ENCODE peak calls at places on chromosomes 11 and 22, in five cellular contexts. One of them, this sample, is unnamed.

GRCh38 chr11:65428578-65429068 is 6.0 kb downstream of the NEAT1 start:
- DNase-seq in lower lobe of right lung: no peak
- DNase-seq in kidney: peak
- DNase-seq in mesothelial cell of epicardium: no peak
- DNase-seq in endothelial cell: no peak
- DNase-seq in this sample: no peak

GRCh38 chr11:123219066-123219697 is 24.1 kb upstream of the CLMP start:
- DNase-seq in lower lobe of right lung: no peak
- DNase-seq in kidney: no peak
- DNase-seq in mesothelial cell of epicardium: no peak
- DNase-seq in endothelial cell: no peak
- DNase-seq in this sample: no peak

GRCh38 chr11:126444072-126444471 is 88.6 kb downstream of the ST3GAL4 start:
- DNase-seq in lower lobe of right lung: no peak
- DNase-seq in kidney: no peak
- DNase-seq in mesothelial cell of epicardium: no peak
- DNase-seq in endothelial cell: no peak
- DNase-seq in this sample: no peak

GRCh38 chr11:75896843-75897419 is 81.9 kb downstream of the UVRAG start:
- DNase-seq in lower lobe of right lung: no peak
- DNase-seq in kidney: no peak
- DNase-seq in mesothelial cell of epicardium: no peak
- DNase-seq in endothelial cell: no peak
- DNase-seq in this sample: peak

GRCh38 chr22:46149998-46150549 is at the start of gene PPARA:
- DNase-seq in lower lobe of right lung: peak
- DNase-seq in kidney: peak
- DNase-seq in mesothelial cell of epicardium: peak
- DNase-seq in endothelial cell: peak
- DNase-seq in this sample: no peak

GRCh38 chr22:25645266-25645665 is 80.8 kb downstream of the GRK3 start:
- DNase-seq in lower lobe of right lung: no peak
- DNase-seq in kidney: no peak
- DNase-seq in mesothelial cell of epicardium: no peak
- DNase-seq in endothelial cell: no peak
- DNase-seq in this sample: peak

GRCh38 chr22:44454113-44454769 is 43.8 kb downstream of the RTL6 start:
- DNase-seq in lower lobe of right lung: no peak
- DNase-seq in kidney: peak
- DNase-seq in mesothelial cell of epicardium: no peak
- DNase-seq in endothelial cell: no peak
- DNase-seq in this sample: no peak

GRCh38 chr22:47112994-47113879 is 350.8 kb downstream of the TBC1D22A start:
- DNase-seq in lower lobe of right lung: no peak
- DNase-seq in kidney: no peak
- DNase-seq in mesothelial cell of epicardium: no peak
- DNase-seq in endothelial cell: no peak
- DNase-seq in this sample: no peak

GRCh38 chr11:35927730-35928129 is 16.1 kb upstream of the LDLRAD3 start:
- DNase-seq in lower lobe of right lung: peak
- DNase-seq in kidney: peak
- DNase-seq in mesothelial cell of epicardium: no peak
- DNase-seq in endothelial cell: no peak
- DNase-seq in this sample: no peak

GRCh38 chr11:45650166-45651095 is 15.0 kb downstream of the CHST1 start:
- DNase-seq in lower lobe of right lung: no peak
- DNase-seq in kidney: no peak
- DNase-seq in mesothelial cell of epicardium: peak
- DNase-seq in endothelial cell: peak
- DNase-seq in this sample: no peak

GRCh38 chr11:64410396-64410718 is 51.4 kb downstream of the RPS6KA4 start:
- DNase-seq in lower lobe of right lung: no peak
- DNase-seq in kidney: no peak
- DNase-seq in mesothelial cell of epicardium: no peak
- DNase-seq in endothelial cell: no peak
- DNase-seq in this sample: no peak

GRCh38 chr22:48431014-48431413 is 1396.7 kb downstream of the BRD1 start:
- DNase-seq in lower lobe of right lung: no peak
- DNase-seq in kidney: no peak
- DNase-seq in mesothelial cell of epicardium: no peak
- DNase-seq in endothelial cell: no peak
- DNase-seq in this sample: no peak

GRCh38 chr22:32465661-32466060 is 1.4 kb upstream of the BPIFC start:
- DNase-seq in lower lobe of right lung: no peak
- DNase-seq in kidney: no peak
- DNase-seq in mesothelial cell of epicardium: no peak
- DNase-seq in endothelial cell: no peak
- DNase-seq in this sample: no peak

GRCh38 chr11:2071748-2072385 is 67.3 kb downstream of the IGF2 start:
- DNase-seq in lower lobe of right lung: no peak
- DNase-seq in kidney: no peak
- DNase-seq in mesothelial cell of epicardium: no peak
- DNase-seq in endothelial cell: no peak
- DNase-seq in this sample: no peak

GRCh38 chr11:128929468-128929867 is 13.2 kb downstream of the TP53AIP1 start:
- DNase-seq in lower lobe of right lung: no peak
- DNase-seq in kidney: peak
- DNase-seq in mesothelial cell of epicardium: no peak
- DNase-seq in endothelial cell: no peak
- DNase-seq in this sample: no peak

GRCh38 chr11:70539360-70540095 is 141.2 kb downstream of the CTTN start:
- DNase-seq in lower lobe of right lung: peak
- DNase-seq in kidney: peak
- DNase-seq in mesothelial cell of epicardium: no peak
- DNase-seq in endothelial cell: no peak
- DNase-seq in this sample: no peak

GRCh38 chr22:26763633-26764295 is 106.4 kb downstream of the MIAT start:
- DNase-seq in lower lobe of right lung: no peak
- DNase-seq in kidney: no peak
- DNase-seq in mesothelial cell of epicardium: no peak
- DNase-seq in endothelial cell: no peak
- DNase-seq in this sample: no peak

GRCh38 chr11:110529043-110529442 is 99.3 kb downstream of the FDX1 start:
- DNase-seq in lower lobe of right lung: no peak
- DNase-seq in kidney: no peak
- DNase-seq in mesothelial cell of epicardium: no peak
- DNase-seq in endothelial cell: no peak
- DNase-seq in this sample: no peak

GRCh38 chr22:22425783-22426624 is 82.5 kb downstream of the ZNF280B start:
- DNase-seq in lower lobe of right lung: no peak
- DNase-seq in kidney: no peak
- DNase-seq in mesothelial cell of epicardium: no peak
- DNase-seq in endothelial cell: no peak
- DNase-seq in this sample: no peak

GRCh38 chr11:91630916-91631673 is 593.5 kb upstream of the FAT3 start:
- DNase-seq in lower lobe of right lung: no peak
- DNase-seq in kidney: no peak
- DNase-seq in mesothelial cell of epicardium: no peak
- DNase-seq in endothelial cell: no peak
- DNase-seq in this sample: peak

GRCh38 chr22:30856699-30857098 is 111.9 kb downstream of the MORC2 start:
- DNase-seq in lower lobe of right lung: no peak
- DNase-seq in kidney: no peak
- DNase-seq in mesothelial cell of epicardium: no peak
- DNase-seq in endothelial cell: no peak
- DNase-seq in this sample: no peak

GRCh38 chr11:61445535-61445934 is 15.6 kb downstream of the SDHAF2 start:
- DNase-seq in lower lobe of right lung: no peak
- DNase-seq in kidney: no peak
- DNase-seq in mesothelial cell of epicardium: no peak
- DNase-seq in endothelial cell: no peak
- DNase-seq in this sample: no peak

GRCh38 chr11:122895591-122895990 is 13.0 kb downstream of the JHY start:
- DNase-seq in lower lobe of right lung: no peak
- DNase-seq in kidney: no peak
- DNase-seq in mesothelial cell of epicardium: no peak
- DNase-seq in endothelial cell: no peak
- DNase-seq in this sample: no peak

GRCh38 chr11:47451990-47452389 is 3.1 kb upstream of the RAPSN start:
- DNase-seq in lower lobe of right lung: peak
- DNase-seq in kidney: no peak
- DNase-seq in mesothelial cell of epicardium: no peak
- DNase-seq in endothelial cell: no peak
- DNase-seq in this sample: no peak

GRCh38 chr11:31958086-31958735 is 132.7 kb upstream of the RCN1 start:
- DNase-seq in lower lobe of right lung: peak
- DNase-seq in kidney: no peak
- DNase-seq in mesothelial cell of epicardium: peak
- DNase-seq in endothelial cell: peak
- DNase-seq in this sample: no peak

GRCh38 chr22:50486561-50487289 is at the start of gene MIOX:
- DNase-seq in lower lobe of right lung: no peak
- DNase-seq in kidney: peak
- DNase-seq in mesothelial cell of epicardium: no peak
- DNase-seq in endothelial cell: no peak
- DNase-seq in this sample: no peak

GRCh38 chr11:131510662-131511061 is 140.2 kb downstream of the NTM start:
- DNase-seq in lower lobe of right lung: no peak
- DNase-seq in kidney: no peak
- DNase-seq in mesothelial cell of epicardium: no peak
- DNase-seq in endothelial cell: no peak
- DNase-seq in this sample: no peak

GRCh38 chr11:131506376-131506775 is 136.0 kb downstream of the NTM start:
- DNase-seq in lower lobe of right lung: no peak
- DNase-seq in kidney: no peak
- DNase-seq in mesothelial cell of epicardium: no peak
- DNase-seq in endothelial cell: no peak
- DNase-seq in this sample: no peak

GRCh38 chr11:131514062-131514461 is 143.6 kb downstream of the NTM start:
- DNase-seq in lower lobe of right lung: no peak
- DNase-seq in kidney: no peak
- DNase-seq in mesothelial cell of epicardium: no peak
- DNase-seq in endothelial cell: no peak
- DNase-seq in this sample: no peak

GRCh38 chr11:131512228-131512627 is 141.8 kb downstream of the NTM start:
- DNase-seq in lower lobe of right lung: no peak
- DNase-seq in kidney: no peak
- DNase-seq in mesothelial cell of epicardium: no peak
- DNase-seq in endothelial cell: no peak
- DNase-seq in this sample: no peak

DNA sequence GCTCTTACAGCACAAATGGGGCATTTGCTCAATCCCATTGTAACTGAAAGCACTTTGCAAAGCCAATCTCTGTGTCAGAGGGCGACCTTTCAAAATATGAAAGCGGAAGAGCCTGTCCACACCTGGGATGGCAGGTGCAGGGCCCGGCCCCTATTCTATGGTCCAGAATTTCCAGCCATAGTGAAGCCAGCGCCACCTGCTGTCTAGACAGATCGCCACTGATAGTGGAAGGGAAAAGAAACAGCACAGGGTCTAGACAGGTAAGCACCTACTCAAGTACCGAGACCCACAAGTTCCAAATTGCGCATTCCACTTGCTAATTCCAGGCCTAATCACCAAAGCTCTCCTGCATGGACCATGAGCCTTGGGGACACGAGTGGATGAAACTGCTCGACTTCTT is 141.4 kb downstream of the NTM start:
- DNase-seq in lower lobe of right lung: no peak
- DNase-seq in kidney: no peak
- DNase-seq in mesothelial cell of epicardium: peak
- DNase-seq in endothelial cell: peak
- DNase-seq in this sample: no peak
- TF ChIP-seq CTCF in lower lobe of right lung: peak
- TF ChIP-seq CTCF in kidney: peak
- TF ChIP-seq CTCF in mesothelial cell of epicardium: peak
- TF ChIP-seq CTCF in endothelial cell: peak
- TF ChIP-seq CTCF in this sample: peak

DNA sequence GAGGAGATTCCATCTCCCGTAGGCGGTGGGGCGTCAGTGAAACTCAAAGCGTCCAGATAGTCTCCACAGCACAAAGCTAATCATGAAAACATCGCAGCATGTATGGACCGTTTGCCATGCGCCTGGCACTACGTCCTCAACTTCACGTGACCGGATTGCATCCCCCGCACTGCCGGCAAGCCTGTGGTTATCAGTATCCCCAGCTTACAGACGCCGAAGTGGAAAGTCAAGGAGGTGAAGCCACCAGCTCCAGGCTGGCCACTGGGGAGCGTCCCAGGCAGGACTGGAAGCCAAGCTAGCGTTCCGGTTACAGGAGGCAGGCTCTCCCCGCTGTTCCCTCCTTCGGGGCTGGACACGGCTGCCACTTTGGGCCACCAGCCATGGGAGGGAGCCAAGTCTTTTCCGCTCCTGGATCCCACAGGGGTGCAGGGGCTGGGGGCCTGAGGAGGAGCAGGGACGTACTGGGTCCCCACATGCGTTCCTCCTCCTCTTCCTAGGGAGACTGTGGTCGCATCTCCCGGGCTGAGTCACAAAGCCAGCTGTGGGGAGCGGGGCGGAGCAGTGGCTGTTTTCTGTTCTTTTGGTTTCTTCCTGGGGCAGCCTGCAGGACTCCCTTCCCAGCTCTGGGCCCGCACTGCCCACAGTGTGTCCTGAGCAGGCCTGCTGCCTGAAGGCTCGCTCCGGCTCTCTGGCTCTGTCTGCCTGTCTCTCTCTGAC is 4.3 kb upstream of the OSBPL5 start:
- DNase-seq in lower lobe of right lung: peak
- DNase-seq in kidney: peak
- DNase-seq in mesothelial cell of epicardium: no peak
- DNase-seq in endothelial cell: no peak
- DNase-seq in this sample: no peak
- TF ChIP-seq CTCF in lower lobe of right lung: no peak
- TF ChIP-seq CTCF in kidney: no peak
- TF ChIP-seq CTCF in mesothelial cell of epicardium: no peak
- TF ChIP-seq CTCF in endothelial cell: no peak
- TF ChIP-seq CTCF in this sample: peak

GRCh38 chr11:7303146-7303545 is 51.4 kb downstream of the SYT9 start:
- DNase-seq in lower lobe of right lung: no peak
- DNase-seq in kidney: no peak
- DNase-seq in mesothelial cell of epicardium: no peak
- DNase-seq in endothelial cell: no peak
- DNase-seq in this sample: no peak

GRCh38 chr11:7300281-7300680 is 48.6 kb downstream of the SYT9 start:
- DNase-seq in lower lobe of right lung: no peak
- DNase-seq in kidney: no peak
- DNase-seq in mesothelial cell of epicardium: no peak
- DNase-seq in endothelial cell: no peak
- DNase-seq in this sample: no peak

GRCh38 chr11:7299393-7299792 is 47.7 kb downstream of the SYT9 start:
- DNase-seq in lower lobe of right lung: no peak
- DNase-seq in kidney: no peak
- DNase-seq in mesothelial cell of epicardium: no peak
- DNase-seq in endothelial cell: no peak
- DNase-seq in this sample: no peak
- TF ChIP-seq CTCF in lower lobe of right lung: no peak
- TF ChIP-seq CTCF in kidney: no peak
- TF ChIP-seq CTCF in mesothelial cell of epicardium: no peak
- TF ChIP-seq CTCF in endothelial cell: no peak
- TF ChIP-seq CTCF in this sample: no peak

GRCh38 chr11:18383388-18384156 is 10.8 kb upstream of the LDHA start:
- DNase-seq in lower lobe of right lung: peak
- DNase-seq in kidney: peak
- DNase-seq in mesothelial cell of epicardium: no peak
- DNase-seq in endothelial cell: peak
- DNase-seq in this sample: peak

GRCh38 chr11:18379201-18379600 is 15.2 kb upstream of the LDHA start:
- DNase-seq in lower lobe of right lung: no peak
- DNase-seq in kidney: no peak
- DNase-seq in mesothelial cell of epicardium: no peak
- DNase-seq in endothelial cell: no peak
- DNase-seq in this sample: no peak

GRCh38 chr11:18390088-18390487 is 4.3 kb upstream of the LDHA start:
- DNase-seq in lower lobe of right lung: no peak
- DNase-seq in kidney: no peak
- DNase-seq in mesothelial cell of epicardium: no peak
- DNase-seq in endothelial cell: no peak
- DNase-seq in this sample: no peak

GRCh38 chr11:18384157-18384641 is 10.2 kb upstream of the LDHA start:
- DNase-seq in lower lobe of right lung: no peak
- DNase-seq in kidney: peak
- DNase-seq in mesothelial cell of epicardium: no peak
- DNase-seq in endothelial cell: no peak
- DNase-seq in this sample: peak
- TF ChIP-seq CTCF in lower lobe of right lung: peak
- TF ChIP-seq CTCF in kidney: no peak
- TF ChIP-seq CTCF in mesothelial cell of epicardium: no peak
- TF ChIP-seq CTCF in endothelial cell: no peak
- TF ChIP-seq CTCF in this sample: no peak

This sample was measured in astrocyte of the cerebellum.